ENCODE peak calls at places on chromosomes 2 and 18, in nine cellular contexts. W is stromal cell of bone marrow; B is SHP77; V is ecto neural progenitor cell; U is psoas muscle; M is effector CD8-positive, alpha-beta T cell; N is H7; J is left cardiac atrium; A is memory B cell. O is an unnamed sample.

GRCh38 chr2:133334923-133335322 is 233.3 kb downstream of the NCKAP5 start:
- DNase-seq in V (no peak), J (no peak), U (no peak), B (no peak), N (no peak), A (no peak), M (no peak), W (no peak), O (no peak)

GRCh38 chr18:47968721-47969120 is 38.3 kb upstream of the SMAD2 start:
- DNase-seq in J (no peak), U (no peak), V (no peak), A (no peak), B (no peak), N (no peak), W (peak; percentile 9), M (no peak), O (no peak)

GRCh38 chr2:205024822-205025518 is 479.7 kb downstream of the PARD3B start:
- DNase-seq in M (no peak), W (peak; percentile 95), N (no peak), B (no peak), V (no peak), A (no peak), U (peak; percentile 61), J (peak; percentile 55), O (peak; percentile 85)

GRCh38 chr18:7514796-7515440 is 52.2 kb upstream of the PTPRM start:
- DNase-seq in N (no peak), V (peak; percentile 54), U (no peak), M (no peak), J (no peak), A (no peak), B (no peak), W (no peak), O (no peak)

GRCh38 chr2:201259216-201259615 is 1.1 kb upstream of the CASP8 start:
- DNase-seq in M (no peak), A (no peak), N (no peak), J (no peak), V (no peak), B (no peak), W (no peak), U (no peak), O (no peak)

GRCh38 chr18:21760321-21760720 is 19.7 kb downstream of the MIB1 start:
- DNase-seq in V (no peak), B (no peak), M (no peak), A (no peak), N (no peak), J (no peak), U (no peak), W (no peak), O (no peak)

GRCh38 chr18:11533942-11534496 is 75.4 kb upstream of the SLC35G4 start:
- DNase-seq in A (no peak), W (no peak), V (no peak), U (no peak), M (no peak), N (peak; percentile 41), B (no peak), J (no peak), O (no peak)

GRCh38 chr18:9751371-9752031 is 43.4 kb downstream of the RAB31 start:
- DNase-seq in V (peak; percentile 26), N (no peak), U (no peak), A (no peak), M (no peak), B (no peak), W (no peak), J (no peak), O (no peak)

GRCh38 chr2:120785228-120785966 is 49.7 kb downstream of the GLI2 start:
- DNase-seq in N (peak; percentile 62), W (no peak), M (no peak), U (no peak), J (no peak), A (no peak), V (no peak), B (no peak), O (no peak)

GRCh38 chr2:6773007-6773693 is 92.6 kb downstream of the CMPK2 start:
- DNase-seq in J (peak; percentile 57), A (peak; percentile 90), N (peak; percentile 93), V (peak; percentile 90), B (peak; percentile 75), W (no peak), U (peak; percentile 69), M (peak; percentile 49), O (no peak)

GRCh38 chr18:60020107-60020925 is 120.5 kb downstream of the PMAIP1 start:
- DNase-seq in A (no peak), U (no peak), M (no peak), W (no peak), N (no peak), J (no peak), V (no peak), B (no peak), O (no peak)

GRCh38 chr2:9594361-9595063 is 36.3 kb downstream of the YWHAQ start:
- DNase-seq in B (no peak), J (no peak), V (no peak), A (no peak), U (no peak), M (no peak), N (no peak), W (peak; percentile 94), O (peak; percentile 67)

GRCh38 chr2:68362069-68362468 is 3.0 kb upstream of the PLEK start:
- DNase-seq in J (peak; percentile 84), U (peak; percentile 81), M (peak; percentile 55), A (peak; percentile 66), N (peak; percentile 57), B (peak; percentile 76), W (peak; percentile 47), V (peak; percentile 78), O (peak; percentile 14)

GRCh38 chr2:224156436-224156835 is 117.3 kb upstream of the SERPINE2 start:
- DNase-seq in J (no peak), U (no peak), V (no peak), N (no peak), M (no peak), W (no peak), A (no peak), B (no peak), O (no peak)

GRCh38 chr2:158973111-158973510 is 4.7 kb downstream of the TANC1 start:
- DNase-seq in V (no peak), W (no peak), M (no peak), J (no peak), A (no peak), N (no peak), B (no peak), U (no peak), O (no peak)

GRCh38 chr2:69725706-69726360 is 16.1 kb upstream of the ANXA4 start:
- DNase-seq in W (no peak), A (no peak), V (no peak), B (no peak), N (no peak), M (no peak), J (no peak), U (no peak), O (no peak)

GRCh38 chr2:192467953-192468660 is 273.4 kb upstream of the TMEFF2 start:
- DNase-seq in U (no peak), B (no peak), W (no peak), M (no peak), V (no peak), J (no peak), A (no peak), N (no peak), O (no peak)

GRCh38 chr2:192783643-192784042 is 588.9 kb upstream of the TMEFF2 start:
- DNase-seq in W (no peak), B (no peak), J (no peak), U (no peak), M (no peak), N (no peak), V (no peak), A (no peak), O (no peak)

GRCh38 chr18:50372743-50373142 is 2.1 kb upstream of the SKA1 start:
- DNase-seq in J (no peak), A (no peak), N (no peak), U (no peak), B (peak; percentile 20), M (no peak), W (no peak), V (no peak), O (no peak)

GRCh38 chr2:55118643-55119065 is 68.4 kb upstream of the RTN4 start:
- DNase-seq in B (no peak), W (no peak), U (no peak), A (no peak), V (peak; percentile 15), J (no peak), M (no peak), N (no peak), O (no peak)

GRCh38 chr2:44171018-44171417 is 2.3 kb downstream of the PPM1B start:
- DNase-seq in U (no peak), B (no peak), N (no peak), A (no peak), W (no peak), M (no peak), V (no peak), J (no peak), O (peak; percentile 25)

GRCh38 chr2:195382186-195382585 is 274.8 kb upstream of the SLC39A10 start:
- DNase-seq in W (no peak), N (no peak), V (no peak), J (no peak), U (no peak), M (peak; percentile 1), B (no peak), A (no peak), O (no peak)

GRCh38 chr18:75115514-75115913 is 93.4 kb downstream of the PTGR3 start:
- DNase-seq in N (no peak), J (no peak), A (no peak), V (peak; percentile 31), U (no peak), B (no peak), M (no peak), W (no peak), O (no peak)

GRCh38 chr2:239119346-239120126 is 271.7 kb downstream of the TWIST2 start:
- DNase-seq in U (no peak), W (no peak), V (no peak), B (no peak), J (no peak), N (peak; percentile 74), M (no peak), A (no peak), O (no peak)

GRCh38 chr18:7568426-7568825 is 1.3 kb downstream of the PTPRM start:
- DNase-seq in V (no peak), W (no peak), N (peak; percentile 88), J (peak; percentile 53), U (peak; percentile 74), A (no peak), M (no peak), B (no peak), O (no peak)

GRCh38 chr2:25215948-25216679 is 47.7 kb upstream of the POMC start:
- DNase-seq in W (no peak), B (no peak), A (peak; percentile 75), M (peak; percentile 76), N (peak; percentile 100), U (peak; percentile 85), V (peak; percentile 83), J (peak; percentile 84), O (no peak)

GRCh38 chr2:160282063-160282580 is 82.0 kb upstream of the ITGB6 start:
- DNase-seq in U (no peak), B (no peak), V (no peak), J (no peak), N (no peak), W (peak; percentile 61), A (no peak), M (no peak), O (no peak)

GRCh38 chr2:26562811-26563645 is 78.1 kb downstream of the CIB4 start:
- DNase-seq in V (peak; percentile 39), W (peak; percentile 19), M (no peak), N (no peak), B (peak; percentile 34), A (no peak), U (peak; percentile 45), J (peak; percentile 58), O (no peak)